ENCODE peak calls at places on chromosomes 11 and 22, in four cellular contexts. A, R, O and H are unnamed samples.

GRCh38 chr11:122556605-122557004 is 98.9 kb upstream of the UBASH3B start:
- DNase-seq in A (peak; percentile 32), O (no peak), R (no peak), H (no peak)

GRCh38 chr11:71201936-71202597 is 50.3 kb downstream of the SHANK2 start:
- DNase-seq in R (no peak), A (no peak), O (no peak), H (no peak)

GRCh38 chr11:68312117-68312779 is at the start of gene LRP5:
- DNase-seq in A (peak; percentile 55), R (no peak), O (no peak), H (no peak)

GRCh38 chr11:57792060-57792541 is 30.5 kb downstream of the CTNND1 start:
- DNase-seq in A (no peak), R (peak; percentile 39), O (peak; percentile 83), H (no peak)

GRCh38 chr11:100687032-100687629 is at the start of gene ARHGAP42:
- DNase-seq in A (peak; percentile 64), O (no peak), R (peak; percentile 66), H (peak; percentile 70)

GRCh38 chr11:116310215-116310614 is 462.6 kb downstream of the BUD13 start:
- DNase-seq in A (no peak), R (peak; percentile 64), O (no peak), H (no peak)

GRCh38 chr11:109939176-109939810 is 153.9 kb upstream of the ZC3H12C start:
- DNase-seq in R (peak; percentile 85), O (no peak), A (peak; percentile 82), H (peak; percentile 81)

GRCh38 chr11:86980397-86980796 is 25.2 kb upstream of the FZD4 start:
- DNase-seq in O (no peak), R (no peak), A (no peak), H (no peak)

GRCh38 chr11:73493838-73494598 is 103.9 kb downstream of the FAM168A start:
- DNase-seq in A (peak; percentile 89), R (peak; percentile 82), O (no peak), H (peak; percentile 84)

GRCh38 chr22:45493286-45493771 is 9.4 kb upstream of the FBLN1 start:
- DNase-seq in R (peak; percentile 63), O (no peak), A (peak; percentile 83), H (no peak)

GRCh38 chr22:46754110-46754799 is 8.2 kb upstream of the TBC1D22A start:
- DNase-seq in R (peak; percentile 98), O (no peak), A (peak; percentile 99), H (peak; percentile 99)

GRCh38 chr11:121670792-121671275 is 218.1 kb upstream of the SORL1-AS1 start:
- DNase-seq in R (peak; percentile 39), A (no peak), O (no peak), H (no peak)

GRCh38 chr11:92885600-92885999 is 83.9 kb upstream of the MTNR1B start:
- DNase-seq in O (no peak), A (no peak), R (no peak), H (no peak)

GRCh38 chr11:69648679-69649575 is 8.0 kb downstream of the CCND1 start:
- DNase-seq in O (no peak), A (no peak), R (no peak), H (no peak)

GRCh38 chr11:114166897-114167323 is 107.4 kb downstream of the ZBTB16 start:
- DNase-seq in A (peak; percentile 94), R (peak; percentile 97), O (no peak), H (peak; percentile 91)

GRCh38 chr22:23557467-23557866 is 22.6 kb downstream of the IGLL1 start:
- DNase-seq in R (no peak), A (no peak), O (no peak), H (no peak)

GRCh38 chr11:47132981-47133380 is 43.7 kb downstream of the ARFGAP2 start:
- DNase-seq in A (no peak), O (no peak), R (no peak), H (no peak)